ENCODE peak calls at places on chromosomes 5 and 9, in five cellular contexts. R, U, Y, C and I are unnamed samples.
A peak's percentile ranks its signal among the peaks of the same experiment; 100 is the strongest.

GRCh38 chr9:82021198-82021597 is 32.6 kb downstream of the SPATA31D1 start:
- DNase-seq in R (no peak), U (no peak), Y (no peak), C (peak; percentile 68), I (no peak)

GRCh38 chr5:96384353-96384752 is 48.7 kb downstream of the PCSK1 start:
- DNase-seq in R (peak; percentile 77), U (peak; percentile 46), Y (no peak), C (peak; percentile 76), I (no peak)

GRCh38 chr5:93622240-93622885 is 39.3 kb downstream of the NR2F1 start:
- DNase-seq in R (peak; percentile 17), U (no peak), Y (peak; percentile 69), C (peak; percentile 67), I (peak; percentile 44)

GRCh38 chr9:2017459-2018161 is 2.5 kb downstream of the SMARCA2 start:
- DNase-seq in R (peak; percentile 80), U (peak; percentile 92), Y (peak; percentile 91), C (peak; percentile 92), I (peak; percentile 78)

GRCh38 chr5:37751227-37751626 is 88.6 kb downstream of the GDNF start:
- DNase-seq in R (no peak), U (no peak), Y (no peak), C (peak; percentile 24), I (no peak)

GRCh38 chr5:139765409-139766217 is 30.0 kb upstream of the PSD2 start:
- DNase-seq in R (peak; percentile 73), U (peak; percentile 93), Y (peak; percentile 88), C (peak; percentile 91), I (peak; percentile 86)

GRCh38 chr9:19116391-19116790 is 10.9 kb downstream of the PLIN2 start:
- DNase-seq in R (peak; percentile 59), U (peak; percentile 67), Y (no peak), C (no peak), I (no peak)

GRCh38 chr5:69492391-69493234 is at the start of gene OCLN:
- DNase-seq in R (no peak), U (peak; percentile 50), Y (no peak), C (peak; percentile 50), I (no peak)

GRCh38 chr9:137295313-137296213 is 6.5 kb downstream of the NRARP start:
- DNase-seq in R (peak; percentile 19), U (peak; percentile 77), Y (peak; percentile 52), C (peak; percentile 65), I (peak; percentile 46)

GRCh38 chr5:145681216-145681615 is 153.9 kb downstream of the PRELID2 start:
- DNase-seq in R (no peak), U (no peak), Y (no peak), C (no peak), I (no peak)

GRCh38 chr9:69468380-69468779 is 143.4 kb downstream of the ENTREP1 start:
- DNase-seq in R (no peak), U (no peak), Y (no peak), C (no peak), I (no peak)

GRCh38 chr9:77897292-77897691 is 134.3 kb downstream of the GNAQ start:
- DNase-seq in R (peak; percentile 9), U (peak; percentile 25), Y (no peak), C (no peak), I (no peak)

GRCh38 chr9:86308687-86309086 is 26.3 kb upstream of the ISCA1 start:
- DNase-seq in R (no peak), U (no peak), Y (no peak), C (no peak), I (no peak)

GRCh38 chr5:59562756-59563389 is 330.7 kb downstream of the PDE4D start:
- DNase-seq in R (no peak), U (peak; percentile 17), Y (no peak), C (no peak), I (no peak)

GRCh38 chr5:135210286-135211055 is 176.4 kb upstream of the PITX1 start:
- DNase-seq in R (no peak), U (no peak), Y (no peak), C (no peak), I (no peak)

GRCh38 chr9:89422151-89422918 is 75.6 kb downstream of the SEMA4D start:
- DNase-seq in R (no peak), U (no peak), Y (no peak), C (peak; percentile 29), I (peak; percentile 52)

GRCh38 chr9:3827175-3827574 is 301.4 kb upstream of the RFX3 start:
- DNase-seq in R (no peak), U (no peak), Y (no peak), C (no peak), I (no peak)

GRCh38 chr9:114524401-114524800 is 19.1 kb upstream of the WHRN start:
- DNase-seq in R (no peak), U (no peak), Y (no peak), C (no peak), I (no peak)

GRCh38 chr5:150513375-150514309 is 5.7 kb downstream of the NDST1 start:
- DNase-seq in R (no peak), U (no peak), Y (no peak), C (no peak), I (no peak)

GRCh38 chr5:38077652-38078051 is 180.7 kb upstream of the EGFLAM start:
- DNase-seq in R (no peak), U (no peak), Y (no peak), C (no peak), I (no peak)

GRCh38 chr9:127637322-127637847 is 25.3 kb downstream of the STXBP1 start:
- DNase-seq in R (no peak), U (no peak), Y (no peak), C (peak; percentile 91), I (no peak)

GRCh38 chr5:131984945-131985665 is 26.4 kb downstream of the ACSL6 start:
- DNase-seq in R (no peak), U (no peak), Y (no peak), C (no peak), I (no peak)

GRCh38 chr9:127874301-127875216 is 2.9 kb downstream of the AK1 start:
- DNase-seq in R (no peak), U (peak; percentile 78), Y (no peak), C (no peak), I (no peak)

GRCh38 chr9:3948826-3949578 is 350.9 kb downstream of the GLIS3 start:
- DNase-seq in R (no peak), U (no peak), Y (no peak), C (peak; percentile 57), I (no peak)

GRCh38 chr5:170235881-170236864 is 3.4 kb downstream of the C5orf58 start:
- DNase-seq in R (no peak), U (no peak), Y (no peak), C (no peak), I (no peak)

GRCh38 chr5:28014779-28015178 is 976.4 kb upstream of the CDH9 start:
- DNase-seq in R (no peak), U (no peak), Y (no peak), C (peak; percentile 14), I (no peak)
- H3K9me3 ChIP-seq in R (peaks cover 42% of the 10 kb centered on the region), U (peaks cover 9% of the 10 kb centered on the region), Y (no peaks in the 10 kb centered on the region), C (peaks cover 35% of the 10 kb centered on the region), I (no peaks in the 10 kb centered on the region)

DNA sequence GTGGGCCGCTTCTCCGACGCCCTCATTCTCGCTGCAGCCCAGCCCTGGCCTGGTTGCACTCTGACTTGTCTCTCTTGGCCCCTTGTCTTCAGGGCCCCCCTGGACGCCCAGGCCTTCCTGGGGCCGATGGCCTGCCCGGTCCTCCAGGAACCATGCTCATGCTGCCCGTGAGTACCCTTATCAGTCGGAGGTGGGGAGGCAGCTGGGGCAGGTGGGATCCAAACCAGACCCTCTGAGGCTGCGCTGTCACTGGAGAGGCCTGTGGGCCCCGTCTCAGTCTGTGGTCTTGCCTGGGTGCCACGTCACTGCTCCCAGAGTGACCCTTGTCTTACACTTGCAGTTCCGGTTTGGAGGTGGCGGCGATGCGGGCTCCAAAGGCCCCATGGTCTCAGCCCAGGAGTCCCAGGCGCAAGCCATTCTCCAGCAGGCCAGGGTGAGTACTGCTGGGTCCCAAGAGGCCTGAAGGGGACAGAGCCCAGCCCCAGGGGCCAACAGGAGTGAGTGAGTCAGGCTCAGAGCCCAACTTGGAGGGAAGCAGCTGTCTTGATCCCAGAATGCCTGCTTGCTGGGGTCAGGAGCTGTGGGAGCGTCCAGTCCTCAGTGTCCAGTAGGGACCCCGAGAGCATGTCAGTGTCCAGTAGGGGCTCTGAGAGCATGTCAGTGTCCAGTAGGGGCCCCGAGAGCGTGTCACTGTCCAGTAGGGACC is 109.0 kb downstream of the COL5A1 start:
- DNase-seq in R (no peak), U (peak; percentile 38), Y (no peak), C (no peak), I (no peak)
- H3K9me3 ChIP-seq in R (no peaks in the 10 kb centered on the region), U (no peaks in the 10 kb centered on the region), Y (no peaks in the 10 kb centered on the region), C (no peaks in the 10 kb centered on the region), I (no peaks in the 10 kb centered on the region)

DNA sequence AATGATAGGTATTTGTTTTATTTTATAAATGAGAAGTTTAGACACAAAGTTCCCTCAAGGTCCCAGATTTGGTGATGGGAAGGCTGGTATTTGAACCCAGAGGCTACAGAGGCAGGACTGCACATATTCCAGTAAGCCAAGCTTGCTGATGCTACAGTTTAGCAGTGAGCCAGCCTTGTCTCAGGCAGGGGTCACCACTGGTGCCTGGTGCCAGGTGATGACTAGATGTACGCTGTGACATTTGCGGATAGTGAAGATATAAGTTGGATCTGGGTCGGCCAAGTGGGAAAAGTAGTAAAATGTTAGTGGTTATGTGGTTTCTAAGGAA is 143.9 kb downstream of the AOPEP start:
- DNase-seq in R (no peak), U (no peak), Y (no peak), C (no peak), I (no peak)
- H3K9me3 ChIP-seq in R (no peaks in the 10 kb centered on the region), U (no peaks in the 10 kb centered on the region), Y (no peaks in the 10 kb centered on the region), C (no peaks in the 10 kb centered on the region), I (no peaks in the 10 kb centered on the region)

DNA sequence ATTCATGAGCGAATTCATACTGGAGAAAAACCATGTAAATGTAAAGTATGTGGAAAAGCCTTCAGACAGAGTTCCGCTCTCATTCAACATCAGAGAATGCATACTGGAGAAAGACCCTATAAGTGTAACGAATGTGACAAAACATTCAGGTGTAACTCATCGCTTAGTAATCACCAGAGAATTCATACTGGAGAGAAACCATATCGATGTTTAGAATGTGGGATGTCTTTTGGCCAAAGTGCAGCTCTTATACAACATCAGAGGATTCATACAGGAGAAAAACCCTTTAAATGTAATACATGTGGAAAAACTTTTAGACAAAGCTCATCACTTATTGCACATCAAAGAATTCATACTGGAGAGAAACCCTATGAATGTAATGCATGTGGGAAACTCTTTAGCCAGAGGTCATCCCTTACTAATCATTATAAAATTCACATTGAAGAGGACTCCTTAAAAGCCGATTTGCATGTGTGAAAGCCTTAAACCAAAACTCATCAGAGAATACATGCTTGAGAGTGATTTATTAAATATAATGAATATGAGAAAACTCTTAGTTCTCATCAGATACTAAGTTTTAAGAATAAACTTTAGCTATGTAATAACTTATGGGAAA is 11.8 kb upstream of the ZFP2 start:
- DNase-seq in R (no peak), U (no peak), Y (no peak), C (no peak), I (no peak)
- H3K9me3 ChIP-seq in R (peaks cover 100% of the 10 kb centered on the region), U (peaks cover 4% of the 10 kb centered on the region), Y (peaks cover 7% of the 10 kb centered on the region), C (peaks cover 96% of the 10 kb centered on the region), I (peaks cover 23% of the 10 kb centered on the region)

DNA sequence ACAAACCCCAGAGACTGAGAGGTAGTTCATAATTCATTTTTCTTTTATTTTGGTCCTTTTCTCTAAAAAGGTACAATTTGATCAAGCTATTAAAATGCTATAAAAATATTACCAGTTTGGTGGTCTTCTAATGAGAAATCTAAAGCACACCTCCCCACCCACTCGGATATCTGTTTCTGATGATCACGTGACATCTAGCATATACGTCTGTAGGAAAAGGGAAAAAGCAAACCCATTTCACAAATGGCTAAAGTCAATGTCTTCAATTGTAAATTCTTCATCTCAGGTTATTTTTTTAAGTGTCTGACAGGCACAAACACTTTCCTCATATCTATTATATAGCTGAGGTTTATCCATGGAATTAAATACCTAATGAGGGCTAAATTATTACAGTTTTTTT is 18.9 kb downstream of the ZNF354A start:
- DNase-seq in R (no peak), U (no peak), Y (no peak), C (no peak), I (no peak)
- H3K9me3 ChIP-seq in R (peaks cover 100% of the 10 kb centered on the region), U (peaks cover 20% of the 10 kb centered on the region), Y (peaks cover 17% of the 10 kb centered on the region), C (peaks cover 97% of the 10 kb centered on the region), I (peaks cover 36% of the 10 kb centered on the region)